ENCODE peak calls at places on chromosomes 7 and 10, in seven cellular contexts. One of them, this sample, is unnamed.

GRCh38 chr10:12531305-12531738 is 182.0 kb downstream of the CAMK1D start:
- DNase-seq in stimulated activated CD8-positive, alpha-beta memory T cell treated with anti-CD3 and anti-CD28 coated beads, Interleukin-4, amount 100 ng/mL, for 24 hours: no peak
- DNase-seq in NCI-H1105: no peak
- DNase-seq in neural crest cell: no peak
- DNase-seq in adipocyte: no peak
- DNase-seq in RCC 7860: no peak
- DNase-seq in cardiac fibroblast: peak
- DNase-seq in this sample: no peak

GRCh38 chr10:24430591-24430990 is 221.7 kb downstream of the KIAA1217 start:
- DNase-seq in cardiac fibroblast: no peak
- DNase-seq in RCC 7860: no peak
- DNase-seq in adipocyte: no peak
- DNase-seq in NCI-H1105: no peak
- DNase-seq in stimulated activated CD8-positive, alpha-beta memory T cell treated with anti-CD3 and anti-CD28 coated beads, Interleukin-4, amount 100 ng/mL, for 24 hours: no peak
- DNase-seq in neural crest cell: no peak
- DNase-seq in this sample: no peak

GRCh38 chr7:131161103-131161502 is 166.6 kb upstream of the MKLN1 start:
- DNase-seq in RCC 7860: peak
- DNase-seq in cardiac fibroblast: peak
- DNase-seq in neural crest cell: no peak
- DNase-seq in adipocyte: peak
- DNase-seq in stimulated activated CD8-positive, alpha-beta memory T cell treated with anti-CD3 and anti-CD28 coated beads, Interleukin-4, amount 100 ng/mL, for 24 hours: no peak
- DNase-seq in NCI-H1105: no peak
- DNase-seq in this sample: no peak

GRCh38 chr7:2049111-2049781 is 183.5 kb downstream of the MAD1L1 start:
- DNase-seq in cardiac fibroblast: no peak
- DNase-seq in adipocyte: no peak
- DNase-seq in NCI-H1105: no peak
- DNase-seq in RCC 7860: no peak
- DNase-seq in stimulated activated CD8-positive, alpha-beta memory T cell treated with anti-CD3 and anti-CD28 coated beads, Interleukin-4, amount 100 ng/mL, for 24 hours: no peak
- DNase-seq in neural crest cell: no peak
- DNase-seq in this sample: no peak

GRCh38 chr10:36725581-36726520 is 399.5 kb upstream of the ANKRD30A start:
- DNase-seq in adipocyte: peak
- DNase-seq in stimulated activated CD8-positive, alpha-beta memory T cell treated with anti-CD3 and anti-CD28 coated beads, Interleukin-4, amount 100 ng/mL, for 24 hours: no peak
- DNase-seq in cardiac fibroblast: peak
- DNase-seq in NCI-H1105: peak
- DNase-seq in RCC 7860: peak
- DNase-seq in neural crest cell: no peak
- DNase-seq in this sample: peak

GRCh38 chr7:142568430-142569097 is 180.7 kb upstream of the PRSS1 start:
- DNase-seq in RCC 7860: peak
- DNase-seq in adipocyte: peak
- DNase-seq in NCI-H1105: no peak
- DNase-seq in cardiac fibroblast: peak
- DNase-seq in stimulated activated CD8-positive, alpha-beta memory T cell treated with anti-CD3 and anti-CD28 coated beads, Interleukin-4, amount 100 ng/mL, for 24 hours: no peak
- DNase-seq in neural crest cell: no peak
- DNase-seq in this sample: peak

GRCh38 chr10:127871631-127872010 is 21.1 kb downstream of the CLRN3 start:
- DNase-seq in stimulated activated CD8-positive, alpha-beta memory T cell treated with anti-CD3 and anti-CD28 coated beads, Interleukin-4, amount 100 ng/mL, for 24 hours: no peak
- DNase-seq in cardiac fibroblast: no peak
- DNase-seq in RCC 7860: no peak
- DNase-seq in adipocyte: no peak
- DNase-seq in neural crest cell: no peak
- DNase-seq in NCI-H1105: no peak
- DNase-seq in this sample: no peak

GRCh38 chr10:770975-771374 is 81.5 kb upstream of the DIP2C start:
- DNase-seq in NCI-H1105: no peak
- DNase-seq in adipocyte: no peak
- DNase-seq in cardiac fibroblast: no peak
- DNase-seq in RCC 7860: no peak
- DNase-seq in stimulated activated CD8-positive, alpha-beta memory T cell treated with anti-CD3 and anti-CD28 coated beads, Interleukin-4, amount 100 ng/mL, for 24 hours: no peak
- DNase-seq in neural crest cell: no peak
- DNase-seq in this sample: no peak

GRCh38 chr10:96626795-96627194 is 40.0 kb upstream of the TM9SF3 start:
- DNase-seq in cardiac fibroblast: no peak
- DNase-seq in neural crest cell: no peak
- DNase-seq in stimulated activated CD8-positive, alpha-beta memory T cell treated with anti-CD3 and anti-CD28 coated beads, Interleukin-4, amount 100 ng/mL, for 24 hours: no peak
- DNase-seq in adipocyte: no peak
- DNase-seq in NCI-H1105: no peak
- DNase-seq in RCC 7860: no peak
- DNase-seq in this sample: no peak

GRCh38 chr7:87874066-87874465 is 2.1 kb downstream of the SLC25A40 start:
- DNase-seq in cardiac fibroblast: no peak
- DNase-seq in adipocyte: no peak
- DNase-seq in RCC 7860: no peak
- DNase-seq in stimulated activated CD8-positive, alpha-beta memory T cell treated with anti-CD3 and anti-CD28 coated beads, Interleukin-4, amount 100 ng/mL, for 24 hours: no peak
- DNase-seq in NCI-H1105: no peak
- DNase-seq in neural crest cell: no peak
- DNase-seq in this sample: no peak

GRCh38 chr7:72919256-72919775 is 5.6 kb upstream of the POM121 start:
- DNase-seq in NCI-H1105: no peak
- DNase-seq in cardiac fibroblast: no peak
- DNase-seq in neural crest cell: no peak
- DNase-seq in RCC 7860: no peak
- DNase-seq in stimulated activated CD8-positive, alpha-beta memory T cell treated with anti-CD3 and anti-CD28 coated beads, Interleukin-4, amount 100 ng/mL, for 24 hours: no peak
- DNase-seq in adipocyte: no peak
- DNase-seq in this sample: no peak

GRCh38 chr7:51062222-51062987 is 254.2 kb downstream of the COBL start:
- DNase-seq in NCI-H1105: no peak
- DNase-seq in neural crest cell: no peak
- DNase-seq in adipocyte: no peak
- DNase-seq in cardiac fibroblast: no peak
- DNase-seq in RCC 7860: no peak
- DNase-seq in stimulated activated CD8-positive, alpha-beta memory T cell treated with anti-CD3 and anti-CD28 coated beads, Interleukin-4, amount 100 ng/mL, for 24 hours: no peak
- DNase-seq in this sample: no peak

GRCh38 chr10:72772031-72772430 is 80.1 kb downstream of the MCU start:
- DNase-seq in stimulated activated CD8-positive, alpha-beta memory T cell treated with anti-CD3 and anti-CD28 coated beads, Interleukin-4, amount 100 ng/mL, for 24 hours: no peak
- DNase-seq in adipocyte: no peak
- DNase-seq in cardiac fibroblast: no peak
- DNase-seq in NCI-H1105: no peak
- DNase-seq in RCC 7860: no peak
- DNase-seq in neural crest cell: no peak
- DNase-seq in this sample: no peak

GRCh38 chr10:132120200-132120599 is 54.5 kb downstream of the JAKMIP3 start:
- DNase-seq in stimulated activated CD8-positive, alpha-beta memory T cell treated with anti-CD3 and anti-CD28 coated beads, Interleukin-4, amount 100 ng/mL, for 24 hours: no peak
- DNase-seq in cardiac fibroblast: no peak
- DNase-seq in RCC 7860: no peak
- DNase-seq in adipocyte: no peak
- DNase-seq in NCI-H1105: no peak
- DNase-seq in neural crest cell: no peak
- DNase-seq in this sample: no peak

GRCh38 chr10:68118657-68119056 is 9.4 kb downstream of the MYPN start:
- DNase-seq in adipocyte: no peak
- DNase-seq in stimulated activated CD8-positive, alpha-beta memory T cell treated with anti-CD3 and anti-CD28 coated beads, Interleukin-4, amount 100 ng/mL, for 24 hours: no peak
- DNase-seq in neural crest cell: no peak
- DNase-seq in cardiac fibroblast: no peak
- DNase-seq in RCC 7860: no peak
- DNase-seq in NCI-H1105: no peak
- DNase-seq in this sample: no peak

GRCh38 chr10:105586451-105587098 is 945.5 kb downstream of the SORCS3 start:
- DNase-seq in NCI-H1105: no peak
- DNase-seq in stimulated activated CD8-positive, alpha-beta memory T cell treated with anti-CD3 and anti-CD28 coated beads, Interleukin-4, amount 100 ng/mL, for 24 hours: no peak
- DNase-seq in neural crest cell: no peak
- DNase-seq in cardiac fibroblast: no peak
- DNase-seq in RCC 7860: no peak
- DNase-seq in adipocyte: no peak
- DNase-seq in this sample: peak

GRCh38 chr10:58399410-58399809 is 14.2 kb downstream of the TFAM start:
- DNase-seq in RCC 7860: peak
- DNase-seq in stimulated activated CD8-positive, alpha-beta memory T cell treated with anti-CD3 and anti-CD28 coated beads, Interleukin-4, amount 100 ng/mL, for 24 hours: no peak
- DNase-seq in cardiac fibroblast: peak
- DNase-seq in adipocyte: no peak
- DNase-seq in NCI-H1105: no peak
- DNase-seq in neural crest cell: no peak
- DNase-seq in this sample: peak

GRCh38 chr10:30821269-30821993 is 191.9 kb upstream of the LYZL2 start:
- DNase-seq in NCI-H1105: no peak
- DNase-seq in adipocyte: no peak
- DNase-seq in neural crest cell: no peak
- DNase-seq in RCC 7860: no peak
- DNase-seq in cardiac fibroblast: no peak
- DNase-seq in stimulated activated CD8-positive, alpha-beta memory T cell treated with anti-CD3 and anti-CD28 coated beads, Interleukin-4, amount 100 ng/mL, for 24 hours: no peak
- DNase-seq in this sample: no peak

GRCh38 chr7:66837007-66837406 is 84.0 kb upstream of the TMEM248 start:
- DNase-seq in neural crest cell: peak
- DNase-seq in stimulated activated CD8-positive, alpha-beta memory T cell treated with anti-CD3 and anti-CD28 coated beads, Interleukin-4, amount 100 ng/mL, for 24 hours: no peak
- DNase-seq in NCI-H1105: no peak
- DNase-seq in cardiac fibroblast: peak
- DNase-seq in adipocyte: no peak
- DNase-seq in RCC 7860: peak
- DNase-seq in this sample: peak

GRCh38 chr7:28407643-28408042 is 4.7 kb upstream of the CREB5 start:
- DNase-seq in RCC 7860: no peak
- DNase-seq in adipocyte: peak
- DNase-seq in cardiac fibroblast: peak
- DNase-seq in stimulated activated CD8-positive, alpha-beta memory T cell treated with anti-CD3 and anti-CD28 coated beads, Interleukin-4, amount 100 ng/mL, for 24 hours: no peak
- DNase-seq in NCI-H1105: no peak
- DNase-seq in neural crest cell: no peak
- DNase-seq in this sample: peak

GRCh38 chr10:118373786-118374185 is 31.7 kb upstream of the FAM204A start:
- DNase-seq in adipocyte: peak
- DNase-seq in stimulated activated CD8-positive, alpha-beta memory T cell treated with anti-CD3 and anti-CD28 coated beads, Interleukin-4, amount 100 ng/mL, for 24 hours: no peak
- DNase-seq in NCI-H1105: no peak
- DNase-seq in neural crest cell: no peak
- DNase-seq in RCC 7860: peak
- DNase-seq in cardiac fibroblast: peak
- DNase-seq in this sample: peak

GRCh38 chr10:49592726-49593563 is 17.2 kb upstream of the SLC18A3 start:
- DNase-seq in stimulated activated CD8-positive, alpha-beta memory T cell treated with anti-CD3 and anti-CD28 coated beads, Interleukin-4, amount 100 ng/mL, for 24 hours: peak
- DNase-seq in neural crest cell: peak
- DNase-seq in RCC 7860: peak
- DNase-seq in NCI-H1105: peak
- DNase-seq in cardiac fibroblast: peak
- DNase-seq in adipocyte: peak
- DNase-seq in this sample: peak

GRCh38 chr10:4981722-4982471 is 18.7 kb downstream of the AKR1C1 start:
- DNase-seq in cardiac fibroblast: peak
- DNase-seq in NCI-H1105: no peak
- DNase-seq in adipocyte: peak
- DNase-seq in stimulated activated CD8-positive, alpha-beta memory T cell treated with anti-CD3 and anti-CD28 coated beads, Interleukin-4, amount 100 ng/mL, for 24 hours: no peak
- DNase-seq in neural crest cell: no peak
- DNase-seq in RCC 7860: peak
- DNase-seq in this sample: peak

GRCh38 chr10:61301560-61301959 is 151.6 kb downstream of the TMEM26 start:
- DNase-seq in NCI-H1105: no peak
- DNase-seq in cardiac fibroblast: no peak
- DNase-seq in stimulated activated CD8-positive, alpha-beta memory T cell treated with anti-CD3 and anti-CD28 coated beads, Interleukin-4, amount 100 ng/mL, for 24 hours: no peak
- DNase-seq in neural crest cell: no peak
- DNase-seq in adipocyte: peak
- DNase-seq in RCC 7860: no peak
- DNase-seq in this sample: no peak

GRCh38 chr7:65798111-65799075 is 74.5 kb upstream of the VKORC1L1 start:
- DNase-seq in neural crest cell: no peak
- DNase-seq in stimulated activated CD8-positive, alpha-beta memory T cell treated with anti-CD3 and anti-CD28 coated beads, Interleukin-4, amount 100 ng/mL, for 24 hours: no peak
- DNase-seq in RCC 7860: no peak
- DNase-seq in cardiac fibroblast: peak
- DNase-seq in adipocyte: peak
- DNase-seq in NCI-H1105: no peak
- DNase-seq in this sample: peak

GRCh38 chr10:113858541-113858940 is 4.1 kb downstream of the NHLRC2 start:
- DNase-seq in NCI-H1105: no peak
- DNase-seq in stimulated activated CD8-positive, alpha-beta memory T cell treated with anti-CD3 and anti-CD28 coated beads, Interleukin-4, amount 100 ng/mL, for 24 hours: no peak
- DNase-seq in RCC 7860: no peak
- DNase-seq in adipocyte: peak
- DNase-seq in cardiac fibroblast: peak
- DNase-seq in neural crest cell: no peak
- DNase-seq in this sample: peak

GRCh38 chr7:12291870-12292269 is 80.8 kb downstream of the TMEM106B start:
- DNase-seq in RCC 7860: no peak
- DNase-seq in adipocyte: no peak
- DNase-seq in neural crest cell: no peak
- DNase-seq in NCI-H1105: no peak
- DNase-seq in stimulated activated CD8-positive, alpha-beta memory T cell treated with anti-CD3 and anti-CD28 coated beads, Interleukin-4, amount 100 ng/mL, for 24 hours: no peak
- DNase-seq in cardiac fibroblast: peak
- DNase-seq in this sample: peak

This sample was measured in MCF 10A.